ENCODE peak calls at places on chromosomes 5 and 9, in five cellular contexts. One of them, this sample, is unnamed.

GRCh38 chr5:149125386-149125891 is 15.9 kb upstream of the ABLIM3 start:
- DNase-seq in omental fat pad: no peak
- DNase-seq in SJSA1: no peak
- DNase-seq in smooth muscle cell of the brain vasculature: no peak
- DNase-seq in EL: no peak
- DNase-seq in this sample: peak

GRCh38 chr9:29750062-29750461 is 2176.8 kb upstream of the C9orf72 start:
- DNase-seq in EL: peak
- DNase-seq in SJSA1: no peak
- DNase-seq in smooth muscle cell of the brain vasculature: no peak
- DNase-seq in omental fat pad: no peak
- DNase-seq in this sample: peak

GRCh38 chr5:173866249-173867172 is 21.6 kb upstream of the CPEB4 start:
- DNase-seq in EL: no peak
- DNase-seq in omental fat pad: no peak
- DNase-seq in smooth muscle cell of the brain vasculature: no peak
- DNase-seq in SJSA1: no peak
- DNase-seq in this sample: no peak

GRCh38 chr5:149544199-149544472 is 7.1 kb downstream of the CSNK1A1 start:
- DNase-seq in EL: no peak
- DNase-seq in omental fat pad: no peak
- DNase-seq in smooth muscle cell of the brain vasculature: no peak
- DNase-seq in SJSA1: no peak
- DNase-seq in this sample: no peak

GRCh38 chr9:134442087-134442470 is 115.8 kb downstream of the RXRA start:
- DNase-seq in EL: peak
- DNase-seq in SJSA1: peak
- DNase-seq in omental fat pad: no peak
- DNase-seq in smooth muscle cell of the brain vasculature: no peak
- DNase-seq in this sample: peak

GRCh38 chr5:88683506-88684135 is 199.4 kb downstream of the MEF2C start:
- DNase-seq in omental fat pad: no peak
- DNase-seq in SJSA1: no peak
- DNase-seq in EL: no peak
- DNase-seq in smooth muscle cell of the brain vasculature: no peak
- DNase-seq in this sample: no peak

GRCh38 chr9:123832176-123832575 is 97.8 kb downstream of the DENND1A start:
- DNase-seq in smooth muscle cell of the brain vasculature: no peak
- DNase-seq in EL: no peak
- DNase-seq in omental fat pad: no peak
- DNase-seq in SJSA1: no peak
- DNase-seq in this sample: no peak

GRCh38 chr9:83235524-83235923 is 172.6 kb upstream of the RASEF start:
- DNase-seq in SJSA1: no peak
- DNase-seq in omental fat pad: no peak
- DNase-seq in EL: no peak
- DNase-seq in smooth muscle cell of the brain vasculature: no peak
- DNase-seq in this sample: no peak

GRCh38 chr5:150945501-150945900 is 40.7 kb upstream of the ZNF300 start:
- DNase-seq in EL: peak
- DNase-seq in omental fat pad: no peak
- DNase-seq in SJSA1: no peak
- DNase-seq in smooth muscle cell of the brain vasculature: no peak
- DNase-seq in this sample: peak

GRCh38 chr5:82364497-82364896 is 86.3 kb upstream of the RPS23 start:
- DNase-seq in EL: peak
- DNase-seq in SJSA1: no peak
- DNase-seq in smooth muscle cell of the brain vasculature: no peak
- DNase-seq in omental fat pad: no peak
- DNase-seq in this sample: peak

GRCh38 chr9:25716220-25716872 is 38.1 kb upstream of the TUSC1 start:
- DNase-seq in EL: peak
- DNase-seq in SJSA1: no peak
- DNase-seq in omental fat pad: no peak
- DNase-seq in smooth muscle cell of the brain vasculature: peak
- DNase-seq in this sample: peak

GRCh38 chr9:123493627-123494026 is 137.6 kb downstream of the CRB2 start:
- DNase-seq in omental fat pad: no peak
- DNase-seq in SJSA1: no peak
- DNase-seq in EL: no peak
- DNase-seq in smooth muscle cell of the brain vasculature: no peak
- DNase-seq in this sample: peak

GRCh38 chr9:92720807-92721535 is 43.7 kb downstream of the BICD2 start:
- DNase-seq in SJSA1: no peak
- DNase-seq in EL: no peak
- DNase-seq in smooth muscle cell of the brain vasculature: no peak
- DNase-seq in omental fat pad: no peak
- DNase-seq in this sample: no peak

GRCh38 chr9:35726876-35727438 is 5.0 kb downstream of the TLN1 start:
- DNase-seq in EL: peak
- DNase-seq in SJSA1: no peak
- DNase-seq in omental fat pad: no peak
- DNase-seq in smooth muscle cell of the brain vasculature: no peak
- DNase-seq in this sample: peak

GRCh38 chr9:88991066-88992030 is at the start of gene S1PR3:
- DNase-seq in EL: peak
- DNase-seq in smooth muscle cell of the brain vasculature: no peak
- DNase-seq in SJSA1: peak
- DNase-seq in omental fat pad: no peak
- DNase-seq in this sample: peak

GRCh38 chr5:68276740-68277139 is 61.2 kb downstream of the PIK3R1 start:
- DNase-seq in SJSA1: no peak
- DNase-seq in omental fat pad: no peak
- DNase-seq in smooth muscle cell of the brain vasculature: no peak
- DNase-seq in EL: no peak
- DNase-seq in this sample: no peak